ENCODE peak calls at places on chromosomes 12 and 14, in six cellular contexts. T, Z, L, U, X and S are unnamed samples. For H3K9me3, the result is how much of the 10 kb centered on the place peaks cover.

GRCh38 chr14:102629700-102630365 is 37.4 kb downstream of the RCOR1 start:
- DNase-seq in T (peak), Z (no peak), L (no peak), U (peak), X (no peak), S (no peak)

GRCh38 chr12:3483089-3483488 is 7.9 kb upstream of the PRMT8 start:
- DNase-seq in T (no peak), Z (no peak), L (no peak), U (no peak), X (no peak), S (no peak)

GRCh38 chr14:69093551-69094421 is 59.1 kb downstream of the DCAF5 start:
- DNase-seq in T (peak), Z (no peak), L (peak), U (peak), X (no peak), S (no peak)

GRCh38 chr14:52350445-52350844 is 36.3 kb downstream of the PTGER2 start:
- DNase-seq in T (no peak), Z (no peak), L (no peak), U (no peak), X (no peak), S (no peak)

GRCh38 chr12:6332459-6332858 is 9.4 kb downstream of the TNFRSF1A start:
- DNase-seq in T (peak), Z (no peak), L (no peak), U (no peak), X (no peak), S (no peak)

GRCh38 chr14:64931123-64931522 is 11.4 kb downstream of the GPX2 start:
- DNase-seq in T (no peak), Z (no peak), L (no peak), U (no peak), X (no peak), S (no peak)

GRCh38 chr14:72706485-72706884 is 187.4 kb downstream of the DPF3 start:
- DNase-seq in T (no peak), Z (no peak), L (no peak), U (no peak), X (no peak), S (no peak)

GRCh38 chr12:110688446-110689001 is 391 bp downstream of the HVCN1 start:
- DNase-seq in T (no peak), Z (no peak), L (peak), U (peak), X (no peak), S (peak)

GRCh38 chr14:68089146-68089715 is 269.7 kb downstream of the RAD51B start:
- DNase-seq in T (peak), Z (no peak), L (no peak), U (peak), X (no peak), S (no peak)

GRCh38 chr12:109671482-109671881 is 42.1 kb upstream of the FAM222A start:
- DNase-seq in T (no peak), Z (no peak), L (no peak), U (no peak), X (no peak), S (no peak)

GRCh38 chr14:74955229-74955999 is at the start of gene PGF:
- DNase-seq in T (no peak), Z (peak), L (peak), U (peak), X (peak), S (peak)

GRCh38 chr12:132948146-132949066 is 7.7 kb downstream of the ZNF605 start:
- DNase-seq in T (no peak), Z (no peak), L (no peak), U (no peak), X (no peak), S (no peak)

GRCh38 chr12:132951649-132952048 is 4.5 kb downstream of the ZNF605 start:
- DNase-seq in T (no peak), Z (no peak), L (no peak), U (no peak), X (no peak), S (no peak)

GRCh38 chr12:132952371-132953162 is 3.5 kb downstream of the ZNF605 start:
- DNase-seq in T (no peak), Z (no peak), L (no peak), U (no peak), X (no peak), S (no peak)

GRCh38 chr12:132950844-132951535 is 5.1 kb downstream of the ZNF605 start:
- DNase-seq in T (no peak), Z (no peak), L (no peak), U (no peak), X (no peak), S (no peak)

GRCh38 chr12:132949936-132950837 is 5.9 kb downstream of the ZNF605 start:
- DNase-seq in T (no peak), Z (no peak), L (no peak), U (no peak), X (no peak), S (no peak)
- H3K9me3 ChIP-seq in T (half or more), Z (under half), L (under half), U (under half), X (half or more), S (half or more)

GRCh38 chr14:106766145-106766544 is 1239.8 kb downstream of the TMEM121 start:
- DNase-seq in T (no peak), Z (no peak), L (no peak), U (no peak), X (no peak), S (no peak)
- H3K4me3 ChIP-seq in T (no peak), Z (no peak), L (no peak), U (no peak), X (no peak), S (no peak)

GRCh38 chr14:30999038-30999773 is 26.2 kb upstream of the AP4S1 start:
- DNase-seq in T (no peak), Z (no peak), L (no peak), U (no peak), X (no peak), S (no peak)
- H3K9me3 ChIP-seq in T (under half), Z (under half), L (under half), U (under half), X (under half), S (under half)

GRCh38 chr12:65808580-65808979 is 15.7 kb upstream of the HMGA2 start:
- DNase-seq in T (no peak), Z (no peak), L (no peak), U (no peak), X (no peak), S (no peak)

GRCh38 chr12:65800928-65801327 is 23.4 kb upstream of the HMGA2 start:
- DNase-seq in T (peak), Z (no peak), L (no peak), U (no peak), X (no peak), S (no peak)

GRCh38 chr12:65798903-65799302 is 25.4 kb upstream of the HMGA2 start:
- DNase-seq in T (no peak), Z (no peak), L (no peak), U (peak), X (no peak), S (no peak)

GRCh38 chr12:65799331-65799730 is 25.0 kb upstream of the HMGA2 start:
- DNase-seq in T (no peak), Z (no peak), L (no peak), U (no peak), X (no peak), S (no peak)

GRCh38 chr12:65803253-65803652 is 21.0 kb upstream of the HMGA2 start:
- DNase-seq in T (no peak), Z (no peak), L (no peak), U (no peak), X (no peak), S (no peak)
- H3K4me3 ChIP-seq in T (no peak), Z (no peak), L (no peak), U (no peak), X (no peak), S (no peak)

DNA sequence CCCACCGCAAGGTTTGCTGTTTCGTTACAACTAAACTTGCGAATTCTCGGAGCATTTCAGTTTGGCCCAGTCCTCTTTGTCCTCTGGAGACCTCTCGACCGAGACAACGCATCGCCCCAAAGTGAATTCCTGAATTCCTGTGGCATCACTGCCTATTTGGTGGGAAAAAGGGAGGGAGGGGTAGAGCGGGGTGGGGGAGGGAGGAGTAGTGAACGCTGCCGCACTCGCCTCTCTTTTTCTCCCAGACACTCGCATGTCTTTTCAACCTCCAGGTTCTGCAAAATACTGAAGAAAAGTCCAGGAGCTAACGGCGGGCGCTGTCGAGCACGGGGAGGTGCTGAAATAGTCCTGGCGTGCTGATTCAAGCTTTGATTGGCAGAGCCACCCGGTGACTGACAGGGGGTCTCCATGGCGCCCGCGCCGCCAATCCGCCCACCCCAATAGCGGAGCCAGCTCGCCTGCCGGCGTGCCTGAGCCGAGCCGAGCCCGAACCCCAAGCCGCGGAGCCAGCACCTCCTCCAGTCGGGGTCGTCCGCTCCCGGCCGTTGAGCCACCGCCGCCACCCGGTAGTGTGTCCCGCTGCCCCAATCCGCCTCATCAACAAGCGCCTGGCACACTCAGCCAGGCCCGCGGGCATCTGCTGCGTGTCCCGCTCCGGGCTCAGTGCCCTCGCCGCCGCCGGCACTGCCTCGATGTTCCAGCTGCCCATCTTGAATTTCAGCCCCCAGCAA is at the start of gene SIX6:
- DNase-seq in T (peak), Z (no peak), L (no peak), U (peak), X (no peak), S (peak)
- H3K9me3 ChIP-seq in T (under half), Z (under half), L (under half), U (under half), X (under half), S (under half)

DNA sequence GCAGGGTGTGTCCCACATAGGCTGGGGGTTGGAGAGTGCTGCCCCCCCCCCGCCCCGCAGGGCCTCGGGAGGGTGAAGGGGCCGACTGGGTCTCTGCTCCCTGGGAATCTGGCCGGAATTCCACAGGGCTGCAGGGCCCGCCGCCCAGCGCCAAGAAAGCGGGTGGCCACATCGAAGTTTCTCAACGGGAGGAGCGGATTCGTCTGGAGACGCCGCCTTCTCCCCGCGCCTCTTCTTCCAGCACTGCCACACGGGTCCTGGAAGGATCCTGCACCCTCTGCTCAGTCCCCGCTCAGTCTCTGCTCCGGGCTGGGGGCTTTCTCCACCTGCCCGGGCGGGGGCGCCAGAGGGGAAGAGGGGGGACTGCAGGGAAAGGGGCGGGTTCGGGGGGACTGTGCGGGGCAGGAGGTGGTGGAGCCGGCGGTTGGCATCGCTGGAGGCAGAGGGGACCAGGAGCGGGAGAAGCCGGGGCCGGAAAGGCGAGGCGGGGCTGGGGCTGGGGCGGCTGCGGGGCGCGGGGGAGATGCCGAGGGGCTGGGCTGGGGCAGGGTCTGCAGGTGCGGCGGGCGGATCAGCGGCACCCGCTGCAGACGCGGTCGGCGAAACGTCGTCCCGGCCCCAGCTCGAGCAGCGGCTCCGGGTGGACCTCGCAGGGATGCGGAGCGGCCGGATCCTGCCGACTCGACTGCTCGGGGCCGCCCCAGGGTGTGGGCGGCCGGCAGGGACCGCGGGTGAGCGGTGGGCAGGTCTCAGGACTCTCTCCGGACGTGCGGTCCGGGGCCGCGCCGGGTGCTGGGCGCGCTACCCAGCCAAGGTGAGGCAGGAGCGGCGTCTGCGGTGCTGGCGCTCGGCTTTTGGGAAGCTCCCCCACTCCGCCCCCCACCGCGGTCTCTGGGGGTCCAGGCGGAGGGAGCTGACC is 811.4 kb upstream of the TMEM132C start:
- DNase-seq in T (no peak), Z (no peak), L (no peak), U (peak), X (no peak), S (no peak)
- H3K4me3 ChIP-seq in T (no peak), Z (peak), L (no peak), U (peak), X (peak), S (no peak)

DNA sequence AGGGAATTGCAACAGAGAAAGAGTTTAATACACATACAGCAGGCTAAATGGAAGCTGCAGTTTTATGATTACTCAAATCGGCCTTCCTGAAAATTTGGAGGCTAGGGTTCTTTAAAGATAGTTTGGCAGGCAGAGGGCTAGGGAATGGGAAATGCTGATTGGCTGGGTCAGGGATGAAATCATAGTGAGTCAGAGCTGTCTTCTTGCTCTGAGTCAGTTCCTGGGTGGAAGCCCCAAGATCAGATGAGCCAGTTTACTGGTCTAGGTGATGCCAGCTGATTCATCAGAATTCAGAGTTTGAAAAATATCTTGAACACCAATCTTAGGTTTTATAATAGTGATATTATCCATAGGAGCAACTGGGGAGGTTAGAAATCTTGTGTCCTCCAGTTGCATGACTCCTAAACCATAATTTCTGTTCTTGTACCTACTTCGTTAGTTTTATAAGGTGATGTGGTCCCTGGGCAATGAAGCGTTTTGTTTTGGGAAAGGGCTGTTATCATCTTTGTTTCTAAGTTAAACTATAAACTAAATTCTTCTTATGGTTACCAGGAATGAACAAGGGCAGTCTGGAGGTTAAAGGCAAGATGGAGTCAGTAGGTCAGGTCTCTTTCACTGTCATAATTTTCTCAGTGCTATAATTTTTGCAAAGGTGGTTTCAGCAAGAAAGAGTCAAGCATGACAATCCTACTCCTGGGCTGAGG is 257.8 kb upstream of the CCDC196 start:
- DNase-seq in T (no peak), Z (peak), L (no peak), U (no peak), X (no peak), S (no peak)
- H3K9me3 ChIP-seq in T (under half), Z (under half), L (under half), U (under half), X (under half), S (under half)

DNA sequence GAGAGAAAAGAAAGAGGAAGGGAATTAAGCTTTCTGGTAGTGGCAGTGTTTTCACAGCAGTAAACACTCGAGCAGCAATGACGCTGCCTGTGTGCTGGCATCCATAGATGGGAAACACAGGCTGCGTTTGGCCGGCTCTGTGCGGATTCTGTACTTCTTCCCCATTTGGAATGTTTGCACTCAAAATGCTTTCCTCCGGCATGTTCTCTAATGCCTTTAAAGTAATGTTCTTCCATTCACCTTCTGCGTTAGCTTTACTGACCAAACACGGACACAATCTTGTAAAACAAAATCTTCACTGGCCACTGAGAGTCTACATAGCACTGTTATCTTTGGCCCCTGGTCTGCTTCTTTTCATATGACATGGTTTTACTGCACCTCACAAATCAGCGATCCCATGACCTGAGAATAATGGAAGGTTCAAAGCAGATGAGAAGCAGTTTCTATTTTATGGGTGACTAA is 31.4 kb downstream of the DCP1B start:
- DNase-seq in T (peak), Z (no peak), L (peak), U (no peak), X (peak), S (no peak)
- H3K4me3 ChIP-seq in T (peak), Z (no peak), L (no peak), U (no peak), X (peak), S (no peak)